ENCODE peak calls at places on chromosome 14, in nine cellular contexts. X is ascending aorta, O is nucleus accumbens, P is GM18507, J is right atrium auricular region, G is left ventricle myocardium inferior, B is heart right ventricle, L is T-helper 17 cell, M is T follicular helper cell. Q is an unnamed sample.

GRCh38 chr14:69008411-69008810 is 29.3 kb upstream of the ACTN1 start:
- DNase-seq in B (no peak), L (no peak), M (no peak), X (no peak), O (no peak), G (no peak), J (no peak), P (no peak), Q (peak; percentile 59)

GRCh38 chr14:54625158-54625557 is 58.2 kb downstream of the SAMD4A start:
- DNase-seq in B (no peak), L (no peak), P (no peak), G (no peak), J (no peak), X (no peak), M (no peak), O (no peak), Q (no peak)

GRCh38 chr14:21098892-21099595 is 589 bp upstream of the ZNF219 start:
- DNase-seq in G (no peak), B (no peak), X (peak; percentile 41), M (no peak), L (no peak), J (no peak), P (no peak), O (no peak), Q (no peak)

GRCh38 chr14:102668291-102668873 is 75.9 kb downstream of the RCOR1 start:
- DNase-seq in J (no peak), G (no peak), L (no peak), M (no peak), O (no peak), P (no peak), X (no peak), B (no peak), Q (no peak)

GRCh38 chr14:25132734-25133422 is 82.9 kb upstream of the STXBP6 start:
- DNase-seq in B (peak; percentile 44), O (no peak), M (peak; percentile 14), J (peak; percentile 76), L (no peak), X (peak; percentile 67), P (peak; percentile 57), G (peak; percentile 51), Q (peak; percentile 34)

GRCh38 chr14:26381405-26381804 is 216.4 kb downstream of the NOVA1 start:
- DNase-seq in B (no peak), M (no peak), G (no peak), O (no peak), P (no peak), X (no peak), L (no peak), J (no peak), Q (no peak)

GRCh38 chr14:101505216-101505970 is 55.9 kb upstream of the DIO3 start:
- DNase-seq in O (no peak), J (peak; percentile 54), L (no peak), P (no peak), M (no peak), B (no peak), G (no peak), X (peak; percentile 46), Q (no peak)

GRCh38 chr14:96409701-96410100 is 17.8 kb downstream of the AK7 start:
- DNase-seq in G (no peak), J (no peak), M (no peak), X (no peak), B (no peak), P (no peak), L (no peak), O (no peak), Q (no peak)

GRCh38 chr14:23068792-23069412 is 11.6 kb upstream of the CDH24 start:
- DNase-seq in M (peak; percentile 64), L (peak; percentile 28), X (peak; percentile 90), B (no peak), O (no peak), P (peak; percentile 76), J (peak; percentile 87), G (peak; percentile 60), Q (peak; percentile 89)

GRCh38 chr14:99816217-99816616 is 23.0 kb downstream of the EML1 start:
- DNase-seq in J (no peak), B (no peak), L (no peak), M (no peak), P (no peak), O (no peak), G (no peak), X (no peak), Q (no peak)

GRCh38 chr14:40842816-40843215 is 763.9 kb upstream of the LRFN5 start:
- DNase-seq in P (no peak), O (no peak), X (no peak), G (no peak), M (no peak), J (no peak), B (no peak), L (no peak), Q (no peak)

GRCh38 chr14:37594916-37595808 is at the start of the genes FOXA1 and TTC6:
- DNase-seq in M (no peak), P (no peak), O (no peak), B (peak; percentile 15), X (no peak), L (no peak), J (no peak), G (no peak), Q (peak; percentile 22)

GRCh38 chr14:74955229-74955999 is at the start of gene PGF:
- DNase-seq in B (peak; percentile 81), P (no peak), X (peak; percentile 82), O (no peak), G (peak; percentile 75), L (peak; percentile 40), J (no peak), M (no peak), Q (peak; percentile 28)

GRCh38 chr14:20400965-20401593 is 12.2 kb downstream of the TEP1 start:
- DNase-seq in P (no peak), M (no peak), L (no peak), O (no peak), G (no peak), X (peak; percentile 39), J (no peak), B (no peak), Q (peak; percentile 7)

GRCh38 chr14:28656704-28657255 is 109.8 kb upstream of the FOXG1 start:
- DNase-seq in L (no peak), J (no peak), B (no peak), O (no peak), M (no peak), P (no peak), G (no peak), X (no peak), Q (peak; percentile 53)

GRCh38 chr14:38210168-38210567 is 2.5 kb downstream of the SSTR1 start:
- DNase-seq in X (no peak), M (no peak), L (no peak), P (no peak), G (no peak), J (no peak), O (no peak), B (no peak), Q (peak; percentile 35)

GRCh38 chr14:102264775-102265174 is 40.2 kb downstream of the MOK start:
- DNase-seq in P (no peak), O (no peak), J (no peak), L (no peak), G (peak; percentile 52), X (no peak), M (no peak), B (peak; percentile 34), Q (no peak)

GRCh38 chr14:68971411-68972035 is 7.6 kb downstream of the ACTN1 start:
- DNase-seq in P (no peak), G (no peak), L (no peak), O (no peak), M (no peak), B (no peak), X (no peak), J (no peak), Q (no peak)

GRCh38 chr14:94562019-94562418 is 777 bp downstream of the SERPINA4 start:
- DNase-seq in X (no peak), G (no peak), L (no peak), P (no peak), J (no peak), O (no peak), M (no peak), B (no peak), Q (no peak)

GRCh38 chr14:80117876-80118275 is 93.4 kb downstream of the DIO2 start:
- DNase-seq in L (no peak), O (no peak), X (no peak), P (no peak), B (no peak), J (no peak), G (no peak), M (no peak), Q (no peak)

GRCh38 chr14:94115068-94115591 is 4.6 kb downstream of the IFI27 start:
- DNase-seq in X (no peak), B (no peak), O (no peak), J (no peak), M (no peak), P (no peak), L (no peak), G (no peak), Q (no peak)

GRCh38 chr14:64788706-64789105 is 84.5 kb downstream of the PLEKHG3 start:
- DNase-seq in B (no peak), P (no peak), L (no peak), O (no peak), J (no peak), M (no peak), X (no peak), G (no peak), Q (peak; percentile 96)

GRCh38 chr14:63473194-63473788 is 69.9 kb downstream of the PPP2R5E start:
- DNase-seq in M (no peak), P (no peak), G (no peak), B (no peak), L (no peak), O (no peak), J (no peak), X (no peak), Q (no peak)

GRCh38 chr14:58864751-58865519 is 227.2 kb downstream of the DACT1 start:
- DNase-seq in P (no peak), M (no peak), L (no peak), O (no peak), B (no peak), G (no peak), X (no peak), J (no peak), Q (peak; percentile 76)

GRCh38 chr14:92105845-92106094 is 612 bp downstream of the ATXN3 start:
- DNase-seq in P (no peak), M (no peak), G (peak; percentile 63), O (no peak), B (peak; percentile 59), J (peak; percentile 75), X (peak; percentile 83), L (no peak), Q (no peak)

GRCh38 chr14:76938092-76938500 is 90.4 kb downstream of the IRF2BPL start:
- DNase-seq in P (no peak), O (no peak), X (no peak), J (no peak), B (no peak), G (no peak), M (no peak), L (no peak), Q (peak; percentile 43)

GRCh38 chr14:69547701-69548348 is 26.8 kb downstream of the CCDC177 start:
- DNase-seq in J (no peak), P (peak; percentile 15), O (no peak), M (no peak), X (no peak), L (no peak), G (no peak), B (no peak), Q (no peak)

GRCh38 chr14:70392676-70393075 is 24.2 kb downstream of the SYNJ2BP start:
- DNase-seq in L (no peak), G (no peak), O (no peak), M (no peak), J (no peak), P (no peak), B (no peak), X (no peak), Q (no peak)

Q was measured in iris pigment epithelial cell.